ENCODE peak calls at places on chromosomes 13 and 19, in five cellular contexts. P is SK-N-SH, J is A549, D is transverse colon, U is tibial nerve. A is an unnamed sample.
A peak's percentile ranks its signal among the peaks of the same experiment; 100 is the strongest.

GRCh38 chr19:58563034-58563573 is 4.7 kb upstream of the UBE2M start:
- DNase-seq in D (no peak), P (peak; percentile 78), J (no peak), U (no peak), A (peak; percentile 37)

GRCh38 chr13:22801402-22802003 is 379.3 kb upstream of the SGCG start:
- DNase-seq in J (peak; percentile 18), P (no peak), D (no peak), U (no peak), A (no peak)

GRCh38 chr19:15248648-15249559 is 16.7 kb upstream of the EPHX3 start:
- DNase-seq in U (peak; percentile 85), P (no peak), J (peak; percentile 65), D (peak; percentile 74), A (peak; percentile 76)

GRCh38 chr19:40216013-40216776 is 2.0 kb downstream of the TTC9B start:
- DNase-seq in P (no peak), D (no peak), J (no peak), U (no peak), A (no peak)

GRCh38 chr13:88288326-88288725 is 617.2 kb downstream of the SLITRK5 start:
- DNase-seq in P (no peak), D (no peak), J (no peak), U (no peak), A (no peak)

GRCh38 chr19:33350538-33351309 is 22.8 kb upstream of the CEBPG start:
- DNase-seq in U (no peak), J (peak; percentile 40), P (no peak), D (no peak), A (no peak)

GRCh38 chr13:69010789-69011188 is 1096.8 kb upstream of the ATXN8OS start:
- DNase-seq in U (no peak), P (no peak), J (no peak), D (no peak), A (no peak)

GRCh38 chr13:32878172-32878571 is 138.1 kb upstream of the KL start:
- DNase-seq in P (no peak), J (peak; percentile 25), U (no peak), D (no peak), A (no peak)

GRCh38 chr19:55344444-55344843 is 4.8 kb downstream of the KMT5C start:
- DNase-seq in J (no peak), D (no peak), P (peak; percentile 91), U (no peak), A (no peak)

GRCh38 chr13:103097366-103097928 is 31.2 kb upstream of the SLC10A2 start:
- DNase-seq in J (no peak), P (no peak), U (no peak), D (no peak), A (no peak)

GRCh38 chr13:103100795-103101194 is 34.6 kb upstream of the SLC10A2 start:
- DNase-seq in D (no peak), P (no peak), U (no peak), J (no peak), A (no peak)

GRCh38 chr13:103099894-103100293 is 33.7 kb upstream of the SLC10A2 start:
- DNase-seq in U (no peak), P (no peak), J (no peak), D (no peak), A (no peak)

GRCh38 chr13:103101500-103101899 is 35.3 kb upstream of the SLC10A2 start:
- DNase-seq in J (no peak), P (peak; percentile 14), D (no peak), U (no peak), A (no peak)

GRCh38 chr13:103098535-103098934 is 32.3 kb upstream of the SLC10A2 start:
- DNase-seq in D (no peak), U (no peak), P (no peak), J (no peak), A (no peak)
- TF ChIP-seq EP300 in D (no peak), U (no peak), P (no peak), J (no peak), A (no peak)

GRCh38 chr13:78241278-78241919 is 322.8 kb upstream of the EDNRB start:
- DNase-seq in P (peak; percentile 49), U (no peak), J (peak; percentile 20), D (peak; percentile 21), A (no peak)
- TF ChIP-seq CTCF in P (peak; percentile 77), U (no peak), J (peak; percentile 39), D (peak; percentile 45), A (no peak)

GRCh38 chr19:46659151-46660007 is 1.6 kb downstream of the DACT3 start:
- DNase-seq in D (peak; percentile 31), P (peak; percentile 71), U (no peak), J (peak; percentile 54), A (no peak)
- TF ChIP-seq EP300 in D (no peak), P (no peak), U (no peak), J (no peak), A (no peak)

DNA sequence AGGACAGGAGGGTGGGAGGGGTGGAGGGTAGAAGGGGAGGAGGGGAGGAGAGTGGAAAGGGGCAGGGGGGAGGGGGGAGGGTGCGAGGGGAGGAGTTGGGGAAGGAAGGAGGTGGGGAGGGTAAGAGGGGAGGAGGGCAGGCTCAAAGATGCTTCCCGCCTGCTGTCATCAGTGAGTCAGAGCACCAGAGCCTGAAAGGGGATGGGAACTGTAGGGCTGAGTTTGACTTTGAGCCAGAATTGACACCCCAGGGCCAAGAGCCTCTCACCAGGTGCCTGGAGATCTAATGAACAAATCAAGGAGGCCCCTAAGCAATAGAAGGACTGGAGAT is 786.1 kb downstream of the UQCRFS1 start:
- DNase-seq in D (no peak), J (no peak), U (no peak), P (no peak), A (no peak)
- TF ChIP-seq CTCF in D (no peak), J (no peak), U (no peak), P (no peak), A (no peak)

GRCh38 chr13:30577381-30577780 is 40.3 kb upstream of the USPL1 start:
- DNase-seq in P (no peak), J (peak; percentile 43), D (peak; percentile 18), U (no peak), A (no peak)
- TF ChIP-seq EP300 in P (no peak), J (no peak), D (no peak), U (no peak), A (no peak)

GRCh38 chr13:81487151-81487550 is 1146.2 kb upstream of the SPRY2 start:
- DNase-seq in J (peak; percentile 50), P (peak; percentile 1), U (no peak), D (no peak), A (no peak)
- TF ChIP-seq CTCF in J (no peak), P (peak; percentile 65), U (no peak), D (no peak), A (no peak)

GRCh38 chr13:36094478-36094877 is 36.7 kb downstream of the DCLK1 start:
- DNase-seq in D (no peak), J (no peak), P (no peak), U (no peak), A (no peak)
- TF ChIP-seq EP300 in D (no peak), J (no peak), P (no peak), U (no peak), A (no peak)

GRCh38 chr13:51444922-51445321 is 7.9 kb downstream of the INTS6 start:
- DNase-seq in D (no peak), U (no peak), P (peak; percentile 29), J (peak; percentile 46), A (no peak)
- TF ChIP-seq CTCF in D (no peak), U (peak; percentile 18), P (peak; percentile 63), J (peak; percentile 40), A (no peak)

GRCh38 chr19:2011169-2011568 is 4.3 kb downstream of the BTBD2 start:
- DNase-seq in P (peak; percentile 17), J (no peak), U (no peak), D (no peak), A (no peak)

GRCh38 chr19:2014081-2014693 is 1.3 kb downstream of the BTBD2 start:
- DNase-seq in D (no peak), J (no peak), U (no peak), P (peak; percentile 42), A (no peak)

GRCh38 chr19:2013683-2013961 is 1.9 kb downstream of the BTBD2 start:
- DNase-seq in P (peak; percentile 37), D (no peak), U (no peak), J (no peak), A (no peak)

GRCh38 chr19:2012941-2013682 is 2.4 kb downstream of the BTBD2 start:
- DNase-seq in D (no peak), P (peak; percentile 22), J (no peak), U (no peak), A (no peak)

GRCh38 chr19:2010135-2010668 is 5.3 kb downstream of the BTBD2 start:
- DNase-seq in D (no peak), U (no peak), P (peak; percentile 28), J (no peak), A (no peak)
- TF ChIP-seq EP300 in D (no peak), U (no peak), P (no peak), J (no peak), A (no peak)

A was measured in stomach.